ENCODE peak calls at places on chromosomes 6 and 20, in ten cellular contexts. W is CD8-positive, alpha-beta T cell; D is sigmoid colon; C is colonic mucosa; Z is mammary epithelial cell; Q is HCT116; P is heart right ventricle; N is transverse colon; Y is psoas muscle; G is cardiac muscle cell. J is an unnamed sample.

GRCh38 chr6:126170875-126171489 is 168.9 kb upstream of the CENPW start:
- DNase-seq in C (peak; percentile 43), G (peak; percentile 23), Q (no peak), W (no peak), Y (no peak), P (no peak), D (no peak), N (peak; percentile 17), Z (peak; percentile 14), J (no peak)

GRCh38 chr6:130670142-130670541 is 157.1 kb upstream of the SMLR1 start:
- DNase-seq in D (no peak), N (no peak), Z (no peak), W (no peak), Y (no peak), Q (no peak), C (no peak), P (no peak), G (no peak), J (no peak)

GRCh38 chr20:47941869-47942268 is 156.6 kb upstream of the SULF2 start:
- DNase-seq in Z (no peak), Q (no peak), D (no peak), G (no peak), C (no peak), Y (no peak), P (no peak), W (no peak), N (no peak), J (no peak)

GRCh38 chr20:48769111-48769879 is 58.5 kb downstream of the PREX1 start:
- DNase-seq in Q (no peak), C (no peak), D (no peak), G (no peak), W (peak; percentile 85), Y (no peak), N (no peak), Z (no peak), P (no peak), J (no peak)

GRCh38 chr6:73640179-73640750 is 13.5 kb downstream of the SLC17A5 start:
- DNase-seq in W (no peak), Y (no peak), G (no peak), Q (no peak), D (no peak), N (no peak), C (no peak), P (no peak), Z (peak; percentile 66), J (no peak)

GRCh38 chr6:41443616-41444525 is 102.3 kb upstream of the FOXP4 start:
- DNase-seq in C (no peak), Z (no peak), Q (no peak), G (no peak), Y (peak; percentile 73), N (no peak), P (peak; percentile 71), W (no peak), D (peak; percentile 83), J (no peak)

GRCh38 chr6:53484409-53485280 is 60.3 kb downstream of the GCLC start:
- DNase-seq in W (peak; percentile 77), G (peak; percentile 79), D (peak; percentile 84), Q (peak; percentile 55), Y (no peak), Z (peak; percentile 43), P (peak; percentile 82), C (peak; percentile 83), N (peak; percentile 77), J (peak; percentile 78)

GRCh38 chr20:62120990-62121775 is 1.1 kb upstream of the LSM14B start:
- DNase-seq in W (no peak), C (peak; percentile 61), Q (peak; percentile 27), P (no peak), Z (no peak), Y (peak; percentile 76), N (peak; percentile 66), G (no peak), D (peak; percentile 80), J (no peak)

GRCh38 chr6:82870582-82871172 is 195.0 kb downstream of the UBE3D start:
- DNase-seq in Y (no peak), Q (no peak), W (no peak), G (no peak), N (no peak), D (no peak), P (no peak), C (no peak), Z (no peak), J (no peak)

GRCh38 chr20:11919046-11919445 is 1.4 kb downstream of the BTBD3 start:
- DNase-seq in Z (no peak), W (no peak), P (peak; percentile 67), G (no peak), C (no peak), D (no peak), Y (no peak), N (no peak), Q (no peak), J (no peak)

GRCh38 chr6:100968934-100969333 is 87.8 kb upstream of the ASCC3 start:
- DNase-seq in Z (no peak), Q (no peak), G (no peak), D (no peak), P (no peak), N (no peak), W (no peak), C (no peak), Y (no peak), J (peak; percentile 79)
- TF ChIP-seq CTCF in Z (no peak), Q (no peak), G (no peak), D (no peak), P (no peak), N (no peak), W (no peak), C (no peak), Y (no peak), J (peak; percentile 44)

GRCh38 chr6:167407239-167408064 is 82.6 kb downstream of the TTLL2 start:
- DNase-seq in C (no peak), Z (no peak), N (no peak), W (no peak), P (no peak), Q (no peak), D (no peak), G (no peak), Y (no peak), J (peak; percentile 35)
- H3K9me3 ChIP-seq in C (no peaks in the 10 kb centered on the region), Z (peaks cover 24% of the 10 kb centered on the region), N (no peaks in the 10 kb centered on the region), W (no peaks in the 10 kb centered on the region), P (no peaks in the 10 kb centered on the region), Q (no peaks in the 10 kb centered on the region), D (no peaks in the 10 kb centered on the region), G (no peaks in the 10 kb centered on the region), Y (no peaks in the 10 kb centered on the region), J (no peaks in the 10 kb centered on the region)

GRCh38 chr6:24492475-24492874 is 2.3 kb upstream of the ALDH5A1 start:
- DNase-seq in D (no peak), W (no peak), Y (no peak), G (peak; percentile 45), N (peak; percentile 23), C (peak; percentile 32), Z (no peak), P (no peak), Q (no peak), J (peak; percentile 83)
- TF ChIP-seq CTCF in D (no peak), W (no peak), Y (no peak), G (peak; percentile 52), N (no peak), C (peak; percentile 21), Z (peak; percentile 23), P (peak; percentile 32), Q (peak; percentile 25), J (peak; percentile 73)

GRCh38 chr20:29740951-29741593 is 1516.4 kb upstream of the DEFB115 start:
- DNase-seq in N (no peak), Q (no peak), G (no peak), Y (peak; percentile 37), C (no peak), P (no peak), W (no peak), D (no peak), Z (no peak), J (peak; percentile 13)
- H3K9me3 ChIP-seq in N (peaks cover 11% of the 10 kb centered on the region), Q (no peaks in the 10 kb centered on the region), G (no peaks in the 10 kb centered on the region), Y (peaks cover 22% of the 10 kb centered on the region), C (no peaks in the 10 kb centered on the region), P (peaks cover 17% of the 10 kb centered on the region), W (no peaks in the 10 kb centered on the region), D (no peaks in the 10 kb centered on the region), Z (peaks cover 40% of the 10 kb centered on the region), J (peaks cover 17% of the 10 kb centered on the region)

DNA sequence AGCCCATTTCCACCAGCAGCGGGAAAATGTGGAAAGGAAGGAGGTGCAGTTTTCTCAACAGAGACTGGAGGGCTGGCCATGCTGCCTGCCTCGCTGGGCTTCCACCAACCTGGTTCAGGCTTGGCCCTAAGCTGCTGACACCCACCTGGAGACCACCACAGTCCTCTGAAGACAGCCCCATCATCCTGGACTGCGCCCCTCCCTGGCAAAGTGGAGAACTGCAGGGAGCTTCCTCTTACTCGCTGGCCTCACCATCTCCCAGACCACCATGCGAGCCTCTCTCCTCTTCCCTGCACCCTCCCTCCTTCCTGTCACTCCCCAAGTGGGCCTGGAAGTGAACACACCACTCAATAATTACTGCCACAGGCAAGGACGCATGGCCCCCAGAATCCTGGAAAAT is 71.5 kb downstream of the PSMG4 start:
- DNase-seq in D (no peak), N (no peak), Z (no peak), C (no peak), Y (no peak), Q (no peak), P (no peak), G (no peak), W (no peak), J (peak; percentile 78)
- TF ChIP-seq CTCF in D (no peak), N (no peak), Z (peak; percentile 23), C (no peak), Y (no peak), Q (peak; percentile 34), P (peak; percentile 9), G (no peak), W (no peak), J (peak; percentile 63)

DNA sequence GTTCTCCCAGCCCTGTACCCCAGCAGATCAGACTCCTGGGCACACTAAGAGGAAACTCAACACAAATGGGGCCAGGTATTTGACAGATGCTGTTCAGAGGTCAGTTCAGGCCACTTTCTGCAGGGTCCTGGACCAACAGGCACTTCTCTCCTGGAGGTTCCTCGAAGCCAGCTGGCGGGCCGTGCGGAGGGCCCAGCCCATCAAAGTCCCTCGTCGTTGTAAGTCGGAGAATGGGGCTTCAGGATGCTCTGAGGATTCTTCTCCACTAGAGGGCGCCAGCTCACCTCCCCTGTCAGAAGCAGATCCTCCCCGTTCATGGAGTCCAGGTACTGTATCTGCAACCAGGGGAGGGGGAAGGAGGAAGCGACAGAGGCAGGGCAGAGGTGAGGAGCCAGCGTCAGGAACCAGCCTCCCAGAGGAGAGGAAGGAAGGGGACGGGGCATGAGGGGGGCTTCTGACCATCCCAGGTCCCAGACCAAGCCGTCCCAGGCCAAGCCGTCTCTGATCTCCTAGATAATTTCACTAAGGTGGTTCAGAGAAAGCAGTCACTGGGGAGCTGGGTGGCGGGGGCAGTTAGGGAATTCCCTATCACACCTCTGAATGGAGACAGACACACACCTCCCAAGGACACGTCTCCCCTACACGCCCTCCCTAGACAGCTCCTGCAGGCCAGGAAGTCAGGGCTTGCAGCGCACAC is 11.7 kb upstream of the FAM83C start:
- DNase-seq in W (peak; percentile 82), C (peak; percentile 87), N (peak; percentile 87), P (peak; percentile 76), G (peak; percentile 90), Z (peak; percentile 89), Y (peak; percentile 80), Q (peak; percentile 82), D (peak; percentile 92), J (peak; percentile 97)
- H3K9me3 ChIP-seq in W (no peaks in the 10 kb centered on the region), C (no peaks in the 10 kb centered on the region), N (no peaks in the 10 kb centered on the region), P (no peaks in the 10 kb centered on the region), G (no peaks in the 10 kb centered on the region), Z (no peaks in the 10 kb centered on the region), Y (no peaks in the 10 kb centered on the region), Q (no peaks in the 10 kb centered on the region), D (no peaks in the 10 kb centered on the region), J (no peaks in the 10 kb centered on the region)

DNA sequence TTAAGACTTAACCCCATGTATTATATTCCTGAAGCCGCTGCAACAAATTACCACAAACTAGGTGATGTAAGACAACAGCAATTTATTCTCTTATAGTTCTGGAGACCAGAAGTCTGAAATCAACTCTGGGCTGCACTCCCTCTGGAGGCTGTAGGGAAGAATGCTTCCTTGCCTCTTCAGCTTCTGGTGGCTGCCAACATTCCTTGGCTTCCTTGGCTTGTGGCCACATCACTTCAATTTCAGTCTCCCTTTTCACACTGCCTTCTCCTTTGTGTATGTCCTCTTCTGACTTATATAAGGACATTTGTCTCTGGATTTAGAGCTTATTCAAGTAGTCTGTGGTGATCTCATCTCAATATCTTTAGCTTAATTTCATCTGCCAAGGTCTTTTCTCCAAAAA is 141.6 kb downstream of the DHX35 start:
- DNase-seq in W (no peak), Q (no peak), Y (no peak), C (no peak), N (no peak), P (no peak), D (no peak), Z (no peak), G (no peak), J (no peak)
- TF ChIP-seq CTCF in W (no peak), Q (peak; percentile 21), Y (no peak), C (no peak), N (no peak), P (no peak), D (no peak), Z (no peak), G (peak; percentile 12), J (peak; percentile 24)

J was measured in endodermal cell.